ENCODE peak calls at places on chromosomes 5 and 9, in four cellular contexts. A is NT2/D1, U is fibroblast of lung, R is NCI-H2171 treated with DMSO at 0.1 percent for 48 hours. T is an unnamed sample.

GRCh38 chr9:88998911-88999310 is 7.6 kb downstream of the S1PR3 start:
- DNase-seq in R (no peak), U (peak; percentile 66), A (no peak), T (no peak)

GRCh38 chr5:5277118-5277517 is 137.0 kb downstream of the ADAMTS16 start:
- DNase-seq in A (no peak), R (no peak), U (no peak), T (no peak)

GRCh38 chr5:61578858-61579503 is 246.9 kb downstream of the ZSWIM6 start:
- DNase-seq in A (no peak), R (no peak), U (peak; percentile 32), T (no peak)

GRCh38 chr9:127854169-127854833 is at the start of gene ENG:
- DNase-seq in R (no peak), A (no peak), U (peak; percentile 65), T (no peak)

GRCh38 chr5:111070272-111071134 is 1.0 kb upstream of the TSLP start:
- DNase-seq in A (peak; percentile 47), R (no peak), U (peak; percentile 41), T (no peak)

GRCh38 chr5:19256036-19256435 is 732.0 kb downstream of the CDH18 start:
- DNase-seq in R (peak; percentile 44), A (no peak), U (no peak), T (no peak)

GRCh38 chr9:79812099-79812498 is 240.3 kb downstream of the TLE4 start:
- DNase-seq in U (peak; percentile 46), A (no peak), R (no peak), T (no peak)

GRCh38 chr5:170625221-170626165 is 121.7 kb downstream of the KCNIP1 start:
- DNase-seq in R (peak; percentile 14), A (no peak), U (no peak), T (peak; percentile 57)

GRCh38 chr5:80206282-80206681 is 49.6 kb downstream of the SERINC5 start:
- DNase-seq in U (peak; percentile 91), R (no peak), A (no peak), T (no peak)

GRCh38 chr5:16888694-16889124 is 47.4 kb downstream of the MYO10 start:
- DNase-seq in A (no peak), R (peak; percentile 12), U (peak; percentile 65), T (no peak)

GRCh38 chr5:127697894-127698600 is 5.1 kb upstream of the CCDC192 start:
- DNase-seq in R (no peak), U (peak; percentile 90), A (no peak), T (no peak)

GRCh38 chr5:141758316-141758965 is 76.4 kb upstream of the ARAP3 start:
- DNase-seq in R (peak; percentile 44), U (no peak), A (no peak), T (no peak)

GRCh38 chr5:126188804-126189203 is 234.4 kb upstream of the GRAMD2B start:
- DNase-seq in U (no peak), R (no peak), A (no peak), T (no peak)

GRCh38 chr5:41071975-41072374 is 833 bp upstream of the MROH2B start:
- DNase-seq in U (peak; percentile 67), A (no peak), R (no peak), T (no peak)

GRCh38 chr9:21381752-21382339 is 3.4 kb downstream of the IFNA2 start:
- DNase-seq in A (no peak), R (no peak), U (no peak), T (no peak)

GRCh38 chr9:32989651-32990050 is 11.8 kb downstream of the APTX start:
- DNase-seq in R (no peak), A (no peak), U (peak; percentile 37), T (no peak)

T was measured in NCI-H524.